ENCODE peak calls at places on chromosomes 4 and X, in five cellular contexts. D is RWPE1, N is Calu3, Q is IMR-90, O is fibroblast of lung. F is an unnamed sample.

GRCh38 chr4:140326395-140326993 is 47.0 kb upstream of the SCOC start:
- DNase-seq in D (peak; percentile 64), N (peak; percentile 14), Q (peak; percentile 65), O (peak; percentile 74), F (no peak)

GRCh38 chr4:19729873-19730735 is 521.6 kb upstream of the SLIT2 start:
- DNase-seq in D (no peak), N (no peak), Q (peak; percentile 43), O (peak; percentile 9), F (no peak)

GRCh38 chrX:18961686-18962085 is 22.2 kb downstream of the PHKA2 start:
- DNase-seq in D (no peak), N (no peak), Q (peak; percentile 63), O (peak; percentile 35), F (no peak)

GRCh38 chr4:84690481-84690880 is 107.6 kb downstream of the CDS1 start:
- DNase-seq in D (no peak), N (no peak), Q (peak; percentile 3), O (no peak), F (no peak)

GRCh38 chr4:181194096-181194495 is 1049.1 kb upstream of the TENM3 start:
- DNase-seq in D (peak; percentile 14), N (no peak), Q (peak; percentile 1), O (no peak), F (no peak)

GRCh38 chrX:101257448-101258259 is 33.5 kb downstream of the TAF7L start:
- DNase-seq in D (no peak), N (no peak), Q (peak; percentile 76), O (peak; percentile 62), F (no peak)

GRCh38 chr4:124337874-124338273 is 374.7 kb downstream of the ANKRD50 start:
- DNase-seq in D (no peak), N (no peak), Q (peak; percentile 54), O (peak; percentile 56), F (no peak)

GRCh38 chr4:71377561-71377960 is 38.7 kb downstream of the SLC4A4 start:
- DNase-seq in D (peak; percentile 4), N (no peak), Q (peak; percentile 95), O (peak; percentile 92), F (no peak)

GRCh38 chr4:79413486-79413885 is 5.5 kb upstream of the GK2 start:
- DNase-seq in D (no peak), N (no peak), Q (no peak), O (no peak), F (no peak)

GRCh38 chrX:28022371-28022770 is 41.1 kb upstream of the DCAF8L1 start:
- DNase-seq in D (no peak), N (no peak), Q (no peak), O (no peak), F (no peak)

GRCh38 chr4:56908206-56909082 is 744 bp downstream of the REST start:
- DNase-seq in D (peak; percentile 78), N (peak; percentile 66), Q (peak; percentile 68), O (peak; percentile 65), F (peak; percentile 85)

GRCh38 chr4:92368648-92369047 is 64.9 kb downstream of the GRID2 start:
- DNase-seq in D (no peak), N (no peak), Q (no peak), O (no peak), F (no peak)

GRCh38 chr4:8260656-8261111 is 8.9 kb upstream of the HTRA3 start:
- DNase-seq in D (no peak), N (no peak), Q (peak; percentile 96), O (peak; percentile 89), F (no peak)

GRCh38 chr4:20395160-20395773 is 143.6 kb downstream of the SLIT2 start:
- DNase-seq in D (peak; percentile 1), N (peak; percentile 49), Q (peak; percentile 15), O (peak; percentile 45), F (peak; percentile 7)

GRCh38 chr4:184232212-184232611 is 14.5 kb upstream of the ENPP6 start:
- DNase-seq in D (no peak), N (no peak), Q (no peak), O (no peak), F (no peak)

GRCh38 chr4:111475001-111475400 is 670.3 kb upstream of the FAM241A start:
- DNase-seq in D (no peak), N (peak; percentile 43), Q (peak; percentile 39), O (peak; percentile 33), F (no peak)

GRCh38 chr4:24024157-24024556 is 134.3 kb upstream of the PPARGC1A start:
- DNase-seq in D (no peak), N (no peak), Q (peak; percentile 83), O (peak; percentile 79), F (no peak)

GRCh38 chr4:10077101-10077491 is 39.5 kb downstream of the WDR1 start:
- DNase-seq in D (no peak), N (no peak), Q (no peak), O (no peak), F (no peak)

GRCh38 chr4:53943345-53944085 is 120.9 kb downstream of the CHIC2 start:
- DNase-seq in D (peak; percentile 76), N (peak; percentile 24), Q (peak; percentile 69), O (peak; percentile 71), F (no peak)

GRCh38 chr4:76252271-76252653 is 741 bp downstream of the FAM47E start:
- DNase-seq in D (no peak), N (no peak), Q (no peak), O (no peak), F (no peak)

GRCh38 chrX:19740744-19741143 is 146.7 kb downstream of the SH3KBP1 start:
- DNase-seq in D (no peak), N (no peak), Q (no peak), O (no peak), F (no peak)

GRCh38 chr4:36915717-36916116 is 328.8 kb upstream of the NWD2 start:
- DNase-seq in D (no peak), N (no peak), Q (no peak), O (no peak), F (no peak)

GRCh38 chr4:2823671-2824328 is 19.8 kb upstream of the ADD1 start:
- DNase-seq in D (no peak), N (no peak), Q (no peak), O (no peak), F (no peak)

GRCh38 chrX:70129811-70130210 is 3.4 kb upstream of the IGBP1 start:
- DNase-seq in D (peak; percentile 0), N (no peak), Q (peak; percentile 31), O (no peak), F (no peak)
- TF ChIP-seq CTCF in D (no peak), N (no peak), Q (no peak), O (no peak), F (no peak)

DNA sequence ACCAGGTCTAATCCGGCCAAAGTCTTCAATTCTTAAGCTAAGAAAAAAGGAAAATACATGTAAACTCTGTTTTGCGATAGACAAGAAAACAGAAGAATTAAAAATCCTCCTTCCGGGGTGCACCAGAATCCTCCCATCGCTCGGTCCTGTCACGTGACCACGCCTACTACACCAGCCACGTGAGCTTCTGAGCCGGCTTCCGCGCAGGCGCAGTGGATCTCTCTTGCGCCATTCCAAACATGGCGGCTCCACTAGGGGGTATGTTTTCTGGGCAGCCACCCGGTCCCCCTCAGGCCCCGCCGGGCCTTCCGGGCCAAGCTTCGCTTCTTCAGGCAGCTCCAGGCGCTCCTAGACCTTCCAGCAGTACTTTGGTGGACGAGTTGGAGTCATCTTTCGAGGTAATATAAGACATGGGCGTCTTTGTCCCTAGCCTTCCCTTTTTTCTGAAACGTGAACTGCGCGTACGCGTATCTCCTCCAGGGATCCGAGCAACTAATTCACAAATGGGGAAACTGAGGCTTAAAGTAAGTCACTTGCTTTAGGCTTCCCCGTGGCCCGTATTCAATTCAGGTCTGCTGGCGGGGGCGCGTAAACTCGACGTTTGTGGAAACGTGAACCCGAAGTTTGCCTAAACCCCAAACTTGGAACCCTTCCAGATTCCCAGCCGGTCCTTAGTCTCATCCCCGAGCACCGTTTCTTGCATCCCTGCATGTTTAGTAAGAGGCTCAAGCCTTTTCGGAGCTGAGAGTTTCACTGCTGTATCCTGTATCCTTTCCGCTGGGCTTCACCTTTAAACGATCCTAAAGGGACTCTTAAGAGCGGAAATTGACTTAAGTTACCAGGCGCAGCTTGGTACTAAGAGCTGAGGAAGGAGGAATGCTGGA is at the start of gene MED28:
- DNase-seq in D (peak; percentile 95), N (peak; percentile 87), Q (peak; percentile 95), O (peak; percentile 95), F (peak; percentile 98)
- TF ChIP-seq CTCF in D (no peak), N (no peak), Q (peak; percentile 5), O (peak; percentile 8), F (no peak)

GRCh38 chr4:161252520-161253141 is 911.2 kb downstream of the FSTL5 start:
- DNase-seq in D (peak; percentile 15), N (peak; percentile 10), Q (peak; percentile 0), O (peak; percentile 1), F (peak; percentile 34)
- TF ChIP-seq CTCF in D (peak; percentile 88), N (peak; percentile 40), Q (peak; percentile 34), O (peak; percentile 49), F (peak; percentile 90)

GRCh38 chr4:81472249-81473085 is 760 bp upstream of the RASGEF1B start:
- DNase-seq in D (peak; percentile 24), N (peak; percentile 40), Q (no peak), O (peak; percentile 55), F (peak; percentile 41)
- TF ChIP-seq CTCF in D (no peak), N (no peak), Q (no peak), O (peak; percentile 44), F (peak; percentile 11)

DNA sequence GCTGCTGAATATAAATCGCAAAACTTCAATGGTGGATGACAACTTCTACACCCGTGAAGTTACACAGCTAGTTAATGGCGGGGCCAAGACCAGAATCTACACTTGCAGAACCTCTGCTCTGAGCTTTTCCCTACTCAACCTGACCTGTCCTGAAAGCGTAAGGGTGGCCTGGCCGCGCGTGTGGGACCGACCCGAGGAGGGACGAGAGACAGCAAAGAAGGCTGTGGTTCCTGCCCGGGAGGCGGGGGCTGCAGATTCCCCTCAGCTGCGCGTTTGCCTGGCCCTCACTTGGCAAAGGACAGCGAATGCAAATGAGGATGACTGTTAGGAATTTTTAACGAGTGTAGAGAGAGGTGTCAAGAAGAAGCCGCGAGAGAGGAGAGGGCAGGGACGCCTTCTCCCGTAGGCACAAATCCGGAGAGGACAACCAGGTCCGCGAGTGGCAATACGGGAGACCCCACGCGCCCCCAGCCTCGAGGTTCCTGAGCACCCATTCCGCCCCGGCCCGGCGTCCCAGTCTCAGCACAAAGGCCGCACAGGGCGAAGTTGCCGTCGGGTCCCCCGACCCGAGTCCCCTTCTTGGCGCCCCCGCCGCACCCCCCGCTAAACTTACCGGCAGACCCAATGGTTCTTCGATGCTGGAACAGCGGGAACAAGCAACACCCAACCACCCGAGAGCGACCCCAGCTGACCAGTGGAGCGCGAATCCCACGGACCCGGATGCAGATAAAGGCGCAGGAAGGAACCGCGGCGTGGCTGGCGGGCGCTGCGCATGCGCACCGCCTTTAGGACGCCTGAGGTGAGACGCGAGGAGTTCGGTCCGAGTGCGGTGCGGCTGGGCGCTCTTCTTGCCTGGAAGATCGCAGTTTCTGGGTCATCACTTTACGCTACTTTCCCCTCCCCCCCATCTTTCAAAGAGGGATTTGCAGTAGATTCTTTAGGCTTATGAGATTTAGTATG is at the start of gene GNPDA2:
- DNase-seq in D (peak; percentile 88), N (peak; percentile 74), Q (peak; percentile 89), O (peak; percentile 90), F (peak; percentile 90)
- TF ChIP-seq CTCF in D (peak; percentile 29), N (no peak), Q (peak; percentile 27), O (peak; percentile 18), F (peak; percentile 14)

F was measured in GM10248.